ENCODE peak calls at places on chromosome X, in five cellular contexts. One of them, this sample, is unnamed.

GRCh38 chrX:22577181-22577580 is 304.5 kb downstream of the CBLL2 start:
- DNase-seq in mucosa of descending colon: no peak
- DNase-seq in adrenal gland: no peak
- DNase-seq in cardiac muscle cell: no peak
- DNase-seq in thyroid gland: no peak
- DNase-seq in this sample: no peak

GRCh38 chrX:9955506-9955905 is 11.7 kb upstream of the CLDN34 start:
- DNase-seq in mucosa of descending colon: no peak
- DNase-seq in adrenal gland: no peak
- DNase-seq in cardiac muscle cell: no peak
- DNase-seq in thyroid gland: no peak
- DNase-seq in this sample: no peak

GRCh38 chrX:40158036-40158706 is 60.4 kb upstream of the BCOR start:
- DNase-seq in mucosa of descending colon: peak; percentile 23
- DNase-seq in adrenal gland: no peak
- DNase-seq in cardiac muscle cell: peak; percentile 75
- DNase-seq in thyroid gland: no peak
- DNase-seq in this sample: no peak

GRCh38 chrX:136879001-136879667 is 1.4 kb downstream of the RBMX start:
- DNase-seq in mucosa of descending colon: no peak
- DNase-seq in adrenal gland: no peak
- DNase-seq in cardiac muscle cell: no peak
- DNase-seq in thyroid gland: no peak
- DNase-seq in this sample: no peak

GRCh38 chrX:105260291-105261043 is 40.0 kb upstream of the TEX13A start:
- DNase-seq in mucosa of descending colon: peak; percentile 0
- DNase-seq in adrenal gland: no peak
- DNase-seq in cardiac muscle cell: no peak
- DNase-seq in thyroid gland: no peak
- DNase-seq in this sample: no peak

GRCh38 chrX:86102341-86102740 is 45.9 kb upstream of the DACH2 start:
- DNase-seq in mucosa of descending colon: no peak
- DNase-seq in adrenal gland: no peak
- DNase-seq in cardiac muscle cell: no peak
- DNase-seq in thyroid gland: no peak
- DNase-seq in this sample: no peak

GRCh38 chrX:51496501-51497291 is at the start of gene NUDT11:
- DNase-seq in mucosa of descending colon: peak; percentile 35
- DNase-seq in adrenal gland: peak; percentile 35
- DNase-seq in cardiac muscle cell: peak; percentile 86
- DNase-seq in thyroid gland: peak; percentile 50
- DNase-seq in this sample: peak; percentile 57

GRCh38 chrX:17373337-17373736 is 1.7 kb upstream of the NHS start:
- DNase-seq in mucosa of descending colon: no peak
- DNase-seq in adrenal gland: no peak
- DNase-seq in cardiac muscle cell: peak; percentile 55
- DNase-seq in thyroid gland: no peak
- DNase-seq in this sample: no peak

GRCh38 chrX:150200820-150201287 is 162.3 kb upstream of the MAMLD1 start:
- DNase-seq in mucosa of descending colon: peak; percentile 12
- DNase-seq in adrenal gland: peak; percentile 92
- DNase-seq in cardiac muscle cell: no peak
- DNase-seq in thyroid gland: peak; percentile 8
- DNase-seq in this sample: peak; percentile 18

GRCh38 chrX:24282381-24283121 is 31.3 kb downstream of the SUPT20HL2 start:
- DNase-seq in mucosa of descending colon: no peak
- DNase-seq in adrenal gland: no peak
- DNase-seq in cardiac muscle cell: peak; percentile 69
- DNase-seq in thyroid gland: no peak
- DNase-seq in this sample: peak; percentile 47

GRCh38 chrX:22589845-22590244 is 317.1 kb downstream of the CBLL2 start:
- DNase-seq in mucosa of descending colon: no peak
- DNase-seq in adrenal gland: no peak
- DNase-seq in cardiac muscle cell: no peak
- DNase-seq in thyroid gland: no peak
- DNase-seq in this sample: no peak

GRCh38 chrX:358651-359143 is 28.0 kb downstream of the PPP2R3B start:
- DNase-seq in mucosa of descending colon: no peak
- DNase-seq in adrenal gland: no peak
- DNase-seq in cardiac muscle cell: no peak
- DNase-seq in thyroid gland: no peak
- DNase-seq in this sample: no peak

GRCh38 chrX:132909643-132910042 is 48.8 kb downstream of the HS6ST2 start:
- DNase-seq in mucosa of descending colon: no peak
- DNase-seq in adrenal gland: no peak
- DNase-seq in cardiac muscle cell: no peak
- DNase-seq in thyroid gland: no peak
- DNase-seq in this sample: no peak

GRCh38 chrX:68193234-68193633 is 240.1 kb downstream of the OPHN1 start:
- DNase-seq in mucosa of descending colon: no peak
- DNase-seq in adrenal gland: no peak
- DNase-seq in cardiac muscle cell: no peak
- DNase-seq in thyroid gland: no peak
- DNase-seq in this sample: no peak

GRCh38 chrX:51148848-51149247 is 183.8 kb upstream of the NUDT10 start:
- DNase-seq in mucosa of descending colon: peak; percentile 7
- DNase-seq in adrenal gland: no peak
- DNase-seq in cardiac muscle cell: peak; percentile 34
- DNase-seq in thyroid gland: peak; percentile 1
- DNase-seq in this sample: no peak

GRCh38 chrX:22057667-22058066 is 25.5 kb downstream of the PHEX start:
- DNase-seq in mucosa of descending colon: no peak
- DNase-seq in adrenal gland: no peak
- DNase-seq in cardiac muscle cell: no peak
- DNase-seq in thyroid gland: peak; percentile 48
- DNase-seq in this sample: no peak

GRCh38 chrX:129534816-129535578 is 5.1 kb upstream of the OCRL start:
- DNase-seq in mucosa of descending colon: no peak
- DNase-seq in adrenal gland: no peak
- DNase-seq in cardiac muscle cell: no peak
- DNase-seq in thyroid gland: no peak
- DNase-seq in this sample: no peak

GRCh38 chrX:41526925-41527324 is 79.8 kb downstream of the NYX start:
- DNase-seq in mucosa of descending colon: no peak
- DNase-seq in adrenal gland: no peak
- DNase-seq in cardiac muscle cell: no peak
- DNase-seq in thyroid gland: no peak
- DNase-seq in this sample: no peak

GRCh38 chrX:153440556-153441135 is 5.2 kb downstream of the TREX2 start:
- DNase-seq in mucosa of descending colon: no peak
- DNase-seq in adrenal gland: no peak
- DNase-seq in cardiac muscle cell: no peak
- DNase-seq in thyroid gland: no peak
- DNase-seq in this sample: no peak

GRCh38 chrX:115690554-115691216 is 129.7 kb downstream of the PLS3 start:
- DNase-seq in mucosa of descending colon: peak; percentile 66
- DNase-seq in adrenal gland: peak; percentile 62
- DNase-seq in cardiac muscle cell: peak; percentile 87
- DNase-seq in thyroid gland: peak; percentile 57
- DNase-seq in this sample: peak; percentile 49

GRCh38 chrX:151982217-151982616 is 7.7 kb upstream of the GABRE start:
- DNase-seq in mucosa of descending colon: peak; percentile 49
- DNase-seq in adrenal gland: no peak
- DNase-seq in cardiac muscle cell: no peak
- DNase-seq in thyroid gland: no peak
- DNase-seq in this sample: peak; percentile 8

DNA sequence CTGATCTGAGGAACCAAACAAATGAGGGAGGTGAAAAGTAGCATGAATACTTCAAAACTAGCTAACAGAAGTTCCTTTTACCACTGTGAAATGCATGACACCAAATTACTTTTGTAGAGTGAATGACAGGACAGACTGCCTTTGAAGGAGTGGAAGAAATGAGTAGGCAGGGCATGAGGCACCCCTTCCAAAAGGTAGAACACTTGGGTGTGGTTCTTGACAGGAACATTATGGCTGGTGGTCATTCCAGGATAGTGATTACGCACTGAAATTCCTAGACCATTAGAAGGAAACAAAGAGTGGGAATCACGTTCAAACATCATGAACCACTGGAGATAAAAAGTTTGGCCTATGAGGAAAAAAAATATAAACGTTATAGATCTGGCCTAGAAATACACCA is 4.9 kb downstream of the HUWE1 start:
- DNase-seq in mucosa of descending colon: no peak
- DNase-seq in adrenal gland: no peak
- DNase-seq in cardiac muscle cell: no peak
- DNase-seq in thyroid gland: no peak
- DNase-seq in this sample: no peak
- H3K4me3 ChIP-seq in mucosa of descending colon: no peak overlapping the region
- H3K4me3 ChIP-seq in adrenal gland: no peak overlapping the region
- H3K4me3 ChIP-seq in cardiac muscle cell: no peak overlapping the region
- H3K4me3 ChIP-seq in thyroid gland: no peak overlapping the region
- H3K4me3 ChIP-seq in this sample: no peak overlapping the region

DNA sequence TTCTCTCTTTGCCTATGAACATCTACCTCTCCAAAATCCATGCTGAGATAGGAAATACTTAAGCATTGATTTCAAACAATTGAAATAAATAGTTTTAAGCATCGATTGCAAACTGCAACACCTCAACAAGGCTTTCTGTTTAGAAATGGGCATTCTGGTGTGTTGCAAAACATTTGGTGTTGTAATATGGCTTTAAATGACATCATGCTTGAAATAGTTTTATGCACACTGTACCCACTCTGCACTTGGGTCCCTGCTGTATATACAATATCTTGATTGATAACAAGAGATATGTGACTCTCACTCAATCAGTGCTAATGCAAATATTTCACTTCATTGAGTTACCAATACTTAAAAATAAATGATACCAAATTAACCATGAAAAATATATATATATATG is 964.9 kb upstream of the GRIA3 start:
- DNase-seq in mucosa of descending colon: no peak
- DNase-seq in adrenal gland: no peak
- DNase-seq in cardiac muscle cell: no peak
- DNase-seq in thyroid gland: no peak
- DNase-seq in this sample: no peak
- TF ChIP-seq CTCF in mucosa of descending colon: no peak
- TF ChIP-seq CTCF in adrenal gland: no peak
- TF ChIP-seq CTCF in cardiac muscle cell: no peak
- TF ChIP-seq CTCF in thyroid gland: no peak
- TF ChIP-seq CTCF in this sample: no peak

DNA sequence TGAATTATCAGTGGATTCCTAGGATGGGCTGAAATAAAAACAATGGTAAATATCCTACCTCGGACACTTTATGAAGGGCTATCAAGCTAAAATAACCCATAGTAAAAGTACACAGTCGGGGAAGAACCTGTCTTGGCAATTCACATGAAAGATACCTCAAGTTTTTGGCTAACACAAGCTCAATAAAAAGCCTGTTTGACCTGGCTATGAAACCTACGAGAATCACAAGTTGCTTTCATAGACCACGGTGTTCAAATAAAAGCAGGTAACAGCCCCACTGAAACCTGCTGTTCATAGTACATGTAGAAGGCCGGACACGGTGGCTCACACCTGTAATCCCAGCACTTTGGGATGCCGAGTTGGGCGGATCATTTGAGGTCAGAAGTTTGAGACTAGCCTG is 12.3 kb downstream of the RLIM start:
- DNase-seq in mucosa of descending colon: no peak
- DNase-seq in adrenal gland: no peak
- DNase-seq in cardiac muscle cell: no peak
- DNase-seq in thyroid gland: no peak
- DNase-seq in this sample: no peak
- H3K36me3 ChIP-seq in mucosa of descending colon: no peaks in the 10 kb centered on the region
- H3K36me3 ChIP-seq in adrenal gland: no peaks in the 10 kb centered on the region
- H3K36me3 ChIP-seq in cardiac muscle cell: no peaks in the 10 kb centered on the region
- H3K36me3 ChIP-seq in thyroid gland: no peaks in the 10 kb centered on the region
- H3K36me3 ChIP-seq in this sample: no peaks in the 10 kb centered on the region

GRCh38 chrX:65668362-65669310 is 1.2 kb downstream of the MSN start:
- DNase-seq in mucosa of descending colon: peak; percentile 43
- DNase-seq in adrenal gland: peak; percentile 60
- DNase-seq in cardiac muscle cell: peak; percentile 28
- DNase-seq in thyroid gland: peak; percentile 77
- DNase-seq in this sample: peak; percentile 37

GRCh38 chrX:65674351-65674893 is 7.0 kb downstream of the MSN start:
- DNase-seq in mucosa of descending colon: no peak
- DNase-seq in adrenal gland: peak; percentile 23
- DNase-seq in cardiac muscle cell: peak; percentile 29
- DNase-seq in thyroid gland: no peak
- DNase-seq in this sample: no peak

GRCh38 chrX:65671286-65671685 is 3.8 kb downstream of the MSN start:
- DNase-seq in mucosa of descending colon: no peak
- DNase-seq in adrenal gland: no peak
- DNase-seq in cardiac muscle cell: no peak
- DNase-seq in thyroid gland: peak; percentile 55
- DNase-seq in this sample: no peak

GRCh38 chrX:65673857-65674350 is 6.5 kb downstream of the MSN start:
- DNase-seq in mucosa of descending colon: no peak
- DNase-seq in adrenal gland: no peak
- DNase-seq in cardiac muscle cell: no peak
- DNase-seq in thyroid gland: no peak
- DNase-seq in this sample: no peak

DNA sequence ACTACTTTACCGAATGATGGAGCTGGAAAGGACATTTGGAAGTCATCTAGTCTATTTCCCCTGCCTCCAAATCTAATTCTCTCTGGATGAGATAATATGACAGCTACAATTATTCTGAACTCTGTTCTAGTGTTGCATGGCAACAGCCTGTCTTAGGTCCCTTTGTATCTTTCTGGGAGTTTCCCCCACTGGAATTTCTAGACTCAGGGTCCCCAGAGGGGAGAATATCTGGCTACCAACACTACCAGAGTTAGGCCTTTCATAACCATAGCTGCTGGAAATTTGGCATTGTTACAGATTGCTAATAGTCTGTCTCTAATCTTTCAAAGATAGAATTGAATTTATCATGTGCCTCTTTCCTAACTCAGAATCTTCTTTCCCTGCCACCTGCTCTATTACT is 4.5 kb downstream of the MSN start:
- DNase-seq in mucosa of descending colon: no peak
- DNase-seq in adrenal gland: no peak
- DNase-seq in cardiac muscle cell: no peak
- DNase-seq in thyroid gland: no peak
- DNase-seq in this sample: no peak
- H3K4me3 ChIP-seq in mucosa of descending colon: no peak overlapping the region
- H3K4me3 ChIP-seq in adrenal gland: no peak overlapping the region
- H3K4me3 ChIP-seq in cardiac muscle cell: no peak overlapping the region
- H3K4me3 ChIP-seq in thyroid gland: no peak overlapping the region
- H3K4me3 ChIP-seq in this sample: no peak overlapping the region

DNA sequence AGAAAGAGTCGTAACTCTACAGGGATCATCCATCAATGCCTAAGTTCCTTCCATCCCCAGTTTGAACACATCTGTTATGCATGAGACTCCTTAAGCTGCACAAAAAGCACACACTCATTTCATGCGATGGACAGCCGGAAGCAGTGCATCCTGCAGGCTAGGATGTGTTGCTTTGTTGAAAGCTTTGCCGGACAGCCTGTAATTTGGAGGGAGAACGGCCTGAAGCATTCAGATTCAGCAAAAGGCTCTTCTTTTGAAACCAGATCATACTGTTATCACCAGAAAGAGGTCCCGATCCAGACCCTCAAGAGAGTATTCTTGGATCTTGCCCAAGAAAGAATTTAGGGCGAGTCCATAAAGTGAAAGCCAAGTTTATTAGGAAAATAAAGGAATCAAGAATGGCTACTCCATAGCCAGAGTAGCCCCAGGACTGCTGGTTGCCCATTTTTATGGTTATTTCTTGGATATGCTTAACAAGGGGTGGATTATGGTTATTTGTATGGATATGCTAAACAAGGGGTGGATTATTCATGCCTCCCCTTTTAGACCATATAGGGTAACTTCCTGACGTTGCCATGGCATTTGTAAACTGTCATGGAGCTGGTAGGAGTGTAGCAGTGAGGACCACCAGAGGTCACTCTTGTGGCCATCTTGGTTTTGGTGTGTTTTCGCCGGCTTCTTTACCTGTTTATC is 48.1 kb upstream of the DHRSX start:
- DNase-seq in mucosa of descending colon: no peak
- DNase-seq in adrenal gland: no peak
- DNase-seq in cardiac muscle cell: no peak
- DNase-seq in thyroid gland: no peak
- DNase-seq in this sample: no peak
- TF ChIP-seq CTCF in mucosa of descending colon: no peak
- TF ChIP-seq CTCF in adrenal gland: no peak
- TF ChIP-seq CTCF in cardiac muscle cell: no peak
- TF ChIP-seq CTCF in thyroid gland: no peak
- TF ChIP-seq CTCF in this sample: no peak